ENCODE peak calls at places on chromosomes 7 and 10, in four cellular contexts. Y is effector memory CD4-positive, alpha-beta T cell; A is activated T-cell treated with anti-CD3 and anti-CD28 coated beads, Interleukin-2, amount 50 U/mL, for 4 hours; V is posterior vena cava. E is an unnamed sample.

GRCh38 chr7:47693161-47693740 is 111.3 kb upstream of the TNS3 start:
- DNase-seq in Y (no peak), A (no peak), V (no peak), E (no peak)

GRCh38 chr10:95814011-95814727 is 58.2 kb downstream of the ENTPD1 start:
- DNase-seq in Y (no peak), A (no peak), V (no peak), E (no peak)

GRCh38 chr7:22442887-22443369 is 57.1 kb downstream of the STEAP1B start:
- DNase-seq in Y (no peak), A (no peak), V (no peak), E (no peak)

GRCh38 chr10:23362879-23363787 is 18.5 kb upstream of the C10orf67 start:
- DNase-seq in Y (peak), A (peak), V (no peak), E (no peak)

GRCh38 chr10:22537810-22538209 is 176.6 kb downstream of the PIP4K2A start:
- DNase-seq in Y (no peak), A (no peak), V (no peak), E (no peak)

GRCh38 chr10:34644245-34644644 is 170.9 kb downstream of the PARD3 start:
- DNase-seq in Y (no peak), A (no peak), V (no peak), E (no peak)

GRCh38 chr7:5607958-5608656 is 173.4 kb downstream of the RNF216 start:
- DNase-seq in Y (no peak), A (no peak), V (no peak), E (no peak)

GRCh38 chr10:72511414-72511813 is 114.5 kb downstream of the MICU1 start:
- DNase-seq in Y (no peak), A (no peak), V (no peak), E (no peak)

GRCh38 chr10:6124666-6125065 is 35.8 kb downstream of the RBM17 start:
- DNase-seq in Y (no peak), A (no peak), V (no peak), E (no peak)

GRCh38 chr7:462173-463103 is 57.2 kb downstream of the PDGFA start:
- DNase-seq in Y (no peak), A (no peak), V (peak), E (no peak)

GRCh38 chr7:155927905-155928304 is 115.6 kb upstream of the SHH start:
- DNase-seq in Y (no peak), A (no peak), V (no peak), E (no peak)

GRCh38 chr7:157427811-157428553 is 91.2 kb downstream of the DNAJB6 start:
- DNase-seq in Y (no peak), A (no peak), V (peak), E (no peak)

GRCh38 chr10:48523212-48523819 is 81.6 kb downstream of the ARHGAP22 start:
- DNase-seq in Y (no peak), A (no peak), V (peak), E (no peak)

GRCh38 chr7:158838238-158838637 is 8.9 kb upstream of the ESYT2 start:
- DNase-seq in Y (no peak), A (no peak), V (no peak), E (no peak)

GRCh38 chr10:52674474-52674873 is 98.1 kb downstream of the MBL2 start:
- DNase-seq in Y (no peak), A (no peak), V (no peak), E (no peak)

GRCh38 chr10:44860811-44861751 is 50.1 kb upstream of the TMEM72 start:
- DNase-seq in Y (no peak), A (no peak), V (peak), E (no peak)